ENCODE peak calls at places on chromosomes 2 and 18, in seven cellular contexts. V is AG04450, B is psoas muscle, R is cardiac muscle cell, N is transverse colon, J is K562, L is neural progenitor cell. X is an unnamed sample.

GRCh38 chr18:2657788-2658458 is 2.4 kb downstream of the SMCHD1 start:
- DNase-seq in V (peak; percentile 63), B (no peak), R (peak; percentile 74), N (no peak), J (peak; percentile 58), L (no peak), X (no peak)

GRCh38 chr2:224546926-224547325 is 38.2 kb downstream of the CUL3 start:
- DNase-seq in V (no peak), B (no peak), R (no peak), N (no peak), J (no peak), L (no peak), X (no peak)

GRCh38 chr2:950627-950992 is at the start of gene SNTG2:
- DNase-seq in V (no peak), B (peak; percentile 56), R (peak; percentile 31), N (peak; percentile 48), J (peak; percentile 32), L (peak; percentile 79), X (peak; percentile 44)

GRCh38 chr2:189285962-189286648 is 106.5 kb upstream of the COL5A2 start:
- DNase-seq in V (peak; percentile 70), B (no peak), R (peak; percentile 96), N (no peak), J (no peak), L (no peak), X (no peak)

GRCh38 chr18:53152478-53152877 is 812.5 kb downstream of the DCC start:
- DNase-seq in V (no peak), B (no peak), R (no peak), N (no peak), J (no peak), L (peak; percentile 67), X (no peak)

GRCh38 chr2:237441605-237442004 is 27.6 kb upstream of the COL6A3 start:
- DNase-seq in V (peak; percentile 66), B (no peak), R (peak; percentile 72), N (no peak), J (no peak), L (no peak), X (no peak)

GRCh38 chr2:63792523-63792922 is 49.2 kb upstream of the UGP2 start:
- DNase-seq in V (peak; percentile 57), B (no peak), R (peak; percentile 75), N (no peak), J (no peak), L (no peak), X (no peak)

GRCh38 chr2:129908721-129909373 is 70.6 kb upstream of the RAB6C start:
- DNase-seq in V (no peak), B (no peak), R (no peak), N (no peak), J (no peak), L (no peak), X (peak; percentile 6)

GRCh38 chr2:113240915-113241911 is 37.5 kb downstream of the PAX8 start:
- DNase-seq in V (peak; percentile 94), B (peak; percentile 83), R (peak; percentile 94), N (peak; percentile 52), J (peak; percentile 70), L (no peak), X (peak; percentile 98)

GRCh38 chr2:112706170-112706664 is 14.6 kb upstream of the NT5DC4 start:
- DNase-seq in V (no peak), B (no peak), R (peak; percentile 82), N (no peak), J (peak; percentile 97), L (no peak), X (no peak)

GRCh38 chr2:8774371-8774770 is 63.0 kb downstream of the KIDINS220 start:
- DNase-seq in V (no peak), B (no peak), R (no peak), N (no peak), J (no peak), L (no peak), X (no peak)

GRCh38 chr2:135451966-135452365 is 79.1 kb downstream of the ZRANB3 start:
- DNase-seq in V (no peak), B (no peak), R (no peak), N (no peak), J (no peak), L (no peak), X (no peak)

GRCh38 chr2:135454608-135455007 is 76.4 kb downstream of the ZRANB3 start:
- DNase-seq in V (no peak), B (no peak), R (no peak), N (no peak), J (no peak), L (no peak), X (no peak)

GRCh38 chr2:135456431-135456830 is 74.6 kb downstream of the ZRANB3 start:
- DNase-seq in V (no peak), B (no peak), R (no peak), N (no peak), J (no peak), L (no peak), X (no peak)

GRCh38 chr2:135457279-135457678 is 73.7 kb downstream of the ZRANB3 start:
- DNase-seq in V (no peak), B (no peak), R (no peak), N (no peak), J (no peak), L (no peak), X (no peak)

DNA sequence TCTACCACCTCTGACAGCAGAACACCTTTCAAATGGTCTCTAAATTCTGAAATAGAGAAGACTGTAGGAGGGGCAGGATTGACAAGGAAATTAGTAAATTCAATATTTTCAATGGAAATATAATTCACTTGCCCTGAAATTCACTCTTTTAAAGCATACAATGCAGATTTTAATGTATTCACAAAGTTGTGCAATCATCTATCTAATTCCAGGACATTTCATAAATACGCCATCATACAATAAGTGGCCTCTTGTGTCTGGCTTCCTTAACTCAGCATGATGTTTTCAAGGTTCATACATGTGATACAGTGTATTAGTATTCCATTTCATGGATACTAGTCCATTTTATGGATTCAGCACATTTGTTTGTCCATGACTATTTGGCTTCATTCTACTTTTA is 74.2 kb downstream of the ZRANB3 start:
- DNase-seq in V (no peak), B (no peak), R (no peak), N (no peak), J (no peak), L (no peak), X (no peak)
- H3K9me3 ChIP-seq in V (peaks cover 11% of the 10 kb centered on the region), B (peaks cover 7% of the 10 kb centered on the region), R (no peaks in the 10 kb centered on the region), N (peaks cover 6% of the 10 kb centered on the region), J (peaks cover 10% of the 10 kb centered on the region), L (peaks cover 4% of the 10 kb centered on the region), X (no peaks in the 10 kb centered on the region)

DNA sequence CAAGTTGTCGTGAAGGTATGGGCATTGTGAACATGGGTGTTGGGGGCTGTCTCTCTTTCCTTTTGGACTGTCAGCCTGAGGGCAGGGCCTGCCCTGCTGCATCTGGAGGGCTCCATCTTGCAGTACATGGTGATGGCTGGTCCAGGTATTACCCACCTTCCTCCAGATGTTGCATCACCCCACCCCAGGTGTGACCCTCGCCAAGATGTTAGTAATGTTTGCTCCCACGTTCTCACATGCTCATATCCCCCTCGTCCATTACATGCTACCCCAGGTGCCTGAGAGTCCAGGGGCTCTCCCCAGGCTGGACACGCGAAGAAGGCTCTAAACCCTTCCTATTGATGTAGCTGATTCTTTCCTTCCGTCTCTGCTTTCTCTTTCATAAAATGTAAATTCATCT is 13.9 kb downstream of the ZAP70 start:
- DNase-seq in V (no peak), B (no peak), R (no peak), N (no peak), J (no peak), L (no peak), X (no peak)
- H3K27ac ChIP-seq in V (no peak overlapping the region), B (no peak overlapping the region), R (peak overlapping the region; percentile 91), N (no peak overlapping the region), J (no peak overlapping the region), L (no peak overlapping the region), X (no peak overlapping the region)

DNA sequence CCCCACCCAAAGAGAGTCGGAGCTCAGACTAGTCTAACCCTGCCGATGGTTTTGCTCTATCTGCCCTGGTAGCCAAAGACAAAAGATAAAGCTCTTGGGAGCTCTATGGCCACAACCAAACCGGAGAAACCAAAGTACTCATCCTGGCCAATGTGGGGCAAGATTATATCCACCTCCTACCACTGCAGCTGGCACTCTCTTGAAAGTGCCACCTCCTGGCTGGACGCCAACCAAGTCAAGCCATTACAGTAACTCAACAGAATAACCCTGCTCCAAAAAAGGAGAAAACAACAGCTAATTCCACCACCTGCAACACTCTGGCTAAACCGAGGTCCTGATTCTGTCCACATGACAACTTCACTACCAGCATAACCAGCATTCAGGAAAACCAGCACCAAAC is 57.6 kb downstream of the SESTD1 start:
- DNase-seq in V (no peak), B (no peak), R (no peak), N (no peak), J (no peak), L (no peak), X (no peak)
- H3K9me3 ChIP-seq in V (peaks cover 11% of the 10 kb centered on the region), B (peaks cover 15% of the 10 kb centered on the region), R (no peaks in the 10 kb centered on the region), N (peaks cover 6% of the 10 kb centered on the region), J (no peaks in the 10 kb centered on the region), L (no peaks in the 10 kb centered on the region), X (peaks cover 15% of the 10 kb centered on the region)

GRCh38 chr18:48629730-48630324 is 91.0 kb downstream of the CTIF start:
- DNase-seq in V (peak; percentile 99), B (no peak), R (peak; percentile 94), N (no peak), J (no peak), L (no peak), X (peak; percentile 72)
- H3K27ac ChIP-seq in V (peak overlapping the region; percentile 72), B (no peak overlapping the region), R (no peak overlapping the region), N (no peak overlapping the region), J (no peak overlapping the region), L (no peak overlapping the region), X (no peak overlapping the region)

GRCh38 chr2:14220101-14220500 is 412.4 kb upstream of the LRATD1 start:
- DNase-seq in V (no peak), B (no peak), R (no peak), N (no peak), J (no peak), L (no peak), X (no peak)
- H3K9me3 ChIP-seq in V (no peaks in the 10 kb centered on the region), B (no peaks in the 10 kb centered on the region), R (no peaks in the 10 kb centered on the region), N (no peaks in the 10 kb centered on the region), J (no peaks in the 10 kb centered on the region), L (no peaks in the 10 kb centered on the region), X (no peaks in the 10 kb centered on the region)

DNA sequence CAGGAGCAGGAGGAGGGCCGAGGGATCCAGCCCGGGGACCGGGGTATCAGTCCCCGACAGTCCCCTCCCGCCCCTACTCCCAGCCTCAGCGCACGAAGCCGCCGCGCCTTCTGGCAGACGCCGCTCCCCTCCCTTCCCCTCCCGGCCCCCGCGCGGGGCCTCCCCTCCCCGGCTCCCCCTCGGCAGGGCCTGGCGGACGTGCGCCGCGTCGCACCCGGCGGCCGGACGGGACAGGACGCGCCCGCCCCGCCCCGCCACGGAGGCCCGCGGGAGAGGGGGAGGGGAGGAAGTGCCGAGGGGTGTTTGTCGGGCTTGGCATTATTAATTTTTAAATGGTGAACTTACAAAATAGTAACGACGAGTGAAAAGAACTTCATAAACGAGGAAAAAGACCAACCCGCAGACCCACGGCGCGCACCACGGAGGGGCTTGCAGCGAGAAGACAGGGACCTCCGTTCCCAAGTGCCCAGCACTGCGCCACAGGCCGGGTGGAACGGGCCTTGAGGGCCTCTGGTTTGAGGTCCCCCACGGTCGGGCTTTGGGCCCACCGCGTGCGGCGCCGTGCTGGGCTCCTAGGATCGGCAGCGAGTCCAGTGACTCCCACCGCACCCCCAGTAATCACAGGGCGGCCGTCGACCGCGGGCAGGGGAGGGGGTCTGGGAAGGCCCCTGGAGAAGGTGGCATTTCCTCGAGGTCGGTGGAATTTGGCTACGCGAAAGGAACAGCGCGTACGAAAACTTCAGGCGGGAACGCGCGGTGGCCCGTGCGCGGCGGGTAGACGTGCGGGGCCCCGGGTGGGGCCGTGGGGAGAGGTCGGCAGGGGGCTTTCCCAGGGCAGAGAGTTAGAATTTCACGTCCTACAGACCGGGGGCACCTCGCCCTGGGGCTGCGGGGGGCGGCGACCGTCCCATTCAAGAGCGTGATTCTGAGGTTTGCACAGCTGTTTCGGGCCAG is 954 bp upstream of the CTDSP1 start:
- DNase-seq in V (no peak), B (peak; percentile 92), R (peak; percentile 87), N (peak; percentile 87), J (peak; percentile 76), L (peak; percentile 82), X (peak; percentile 79)
- H3K27ac ChIP-seq in V (peak overlapping the region; percentile 78), B (peak overlapping the region; percentile 99), R (peak overlapping the region; percentile 99), N (peak overlapping the region; percentile 99), J (peak overlapping the region; percentile 99), L (no peak overlapping the region), X (peak overlapping the region; percentile 94)

X was measured in adrenal gland.